ENCODE peak calls at places on chromosomes 1 and 21, in seven cellular contexts. One of them, this sample, is unnamed.

GRCh38 chr1:230977781-230978490 is 725 bp downstream of the TTC13 start:
- DNase-seq in Caki2: peak
- DNase-seq in mesothelial cell of epicardium: peak
- DNase-seq in AG09309: no peak
- DNase-seq in GM19239: no peak
- DNase-seq in right atrium auricular region: no peak
- DNase-seq in NCI-H2107: peak
- DNase-seq in this sample: peak

GRCh38 chr1:113811888-113812660 is at the start of gene RSBN1:
- DNase-seq in AG09309: peak
- DNase-seq in NCI-H2107: peak
- DNase-seq in mesothelial cell of epicardium: peak
- DNase-seq in GM19239: peak
- DNase-seq in right atrium auricular region: peak
- DNase-seq in Caki2: peak
- DNase-seq in this sample: peak

GRCh38 chr21:35390013-35390776 is 341.1 kb upstream of the RUNX1 start:
- DNase-seq in right atrium auricular region: no peak
- DNase-seq in Caki2: no peak
- DNase-seq in AG09309: peak
- DNase-seq in NCI-H2107: peak
- DNase-seq in GM19239: no peak
- DNase-seq in mesothelial cell of epicardium: no peak
- DNase-seq in this sample: no peak

GRCh38 chr1:240173836-240174235 is 82.2 kb downstream of the FMN2 start:
- DNase-seq in right atrium auricular region: no peak
- DNase-seq in GM19239: no peak
- DNase-seq in mesothelial cell of epicardium: no peak
- DNase-seq in AG09309: no peak
- DNase-seq in Caki2: no peak
- DNase-seq in NCI-H2107: no peak
- DNase-seq in this sample: no peak

GRCh38 chr1:241976264-241976663 is 18.7 kb downstream of the BECN2 start:
- DNase-seq in mesothelial cell of epicardium: no peak
- DNase-seq in right atrium auricular region: no peak
- DNase-seq in NCI-H2107: no peak
- DNase-seq in GM19239: no peak
- DNase-seq in Caki2: no peak
- DNase-seq in AG09309: no peak
- DNase-seq in this sample: no peak

GRCh38 chr1:152459596-152460528 is 45.8 kb upstream of the CRNN start:
- DNase-seq in right atrium auricular region: peak
- DNase-seq in GM19239: peak
- DNase-seq in Caki2: peak
- DNase-seq in AG09309: peak
- DNase-seq in mesothelial cell of epicardium: no peak
- DNase-seq in NCI-H2107: peak
- DNase-seq in this sample: peak

GRCh38 chr1:200302893-200303250 is 107.0 kb downstream of the ZNF281 start:
- DNase-seq in AG09309: no peak
- DNase-seq in right atrium auricular region: no peak
- DNase-seq in GM19239: no peak
- DNase-seq in Caki2: no peak
- DNase-seq in NCI-H2107: peak
- DNase-seq in mesothelial cell of epicardium: no peak
- DNase-seq in this sample: no peak

GRCh38 chr1:113396585-113396984 is 6.3 kb downstream of the MAGI3 start:
- DNase-seq in mesothelial cell of epicardium: no peak
- DNase-seq in AG09309: peak
- DNase-seq in NCI-H2107: no peak
- DNase-seq in GM19239: no peak
- DNase-seq in Caki2: peak
- DNase-seq in right atrium auricular region: no peak
- DNase-seq in this sample: no peak

GRCh38 chr1:93729502-93729901 is 47.9 kb upstream of the BCAR3 start:
- DNase-seq in GM19239: no peak
- DNase-seq in AG09309: no peak
- DNase-seq in NCI-H2107: no peak
- DNase-seq in right atrium auricular region: no peak
- DNase-seq in mesothelial cell of epicardium: no peak
- DNase-seq in Caki2: no peak
- DNase-seq in this sample: no peak

GRCh38 chr1:111739984-111740765 is 980 bp upstream of the INKA2 start:
- DNase-seq in AG09309: no peak
- DNase-seq in mesothelial cell of epicardium: peak
- DNase-seq in NCI-H2107: no peak
- DNase-seq in GM19239: no peak
- DNase-seq in Caki2: peak
- DNase-seq in right atrium auricular region: peak
- DNase-seq in this sample: peak

GRCh38 chr1:212606734-212607205 is 1.8 kb upstream of the ATF3 start:
- DNase-seq in mesothelial cell of epicardium: peak
- DNase-seq in NCI-H2107: no peak
- DNase-seq in GM19239: no peak
- DNase-seq in right atrium auricular region: no peak
- DNase-seq in AG09309: no peak
- DNase-seq in Caki2: no peak
- DNase-seq in this sample: peak

GRCh38 chr21:16590658-16591057 is 860.9 kb downstream of the USP25 start:
- DNase-seq in Caki2: no peak
- DNase-seq in NCI-H2107: no peak
- DNase-seq in right atrium auricular region: no peak
- DNase-seq in mesothelial cell of epicardium: no peak
- DNase-seq in GM19239: no peak
- DNase-seq in AG09309: no peak
- DNase-seq in this sample: no peak

GRCh38 chr1:212749924-212750535 is 41.5 kb downstream of the NSL1 start:
- DNase-seq in GM19239: no peak
- DNase-seq in Caki2: peak
- DNase-seq in mesothelial cell of epicardium: no peak
- DNase-seq in AG09309: peak
- DNase-seq in right atrium auricular region: no peak
- DNase-seq in NCI-H2107: peak
- DNase-seq in this sample: peak

GRCh38 chr21:25139390-25139789 is 467.9 kb downstream of the MRPL39 start:
- DNase-seq in Caki2: no peak
- DNase-seq in right atrium auricular region: no peak
- DNase-seq in GM19239: no peak
- DNase-seq in mesothelial cell of epicardium: no peak
- DNase-seq in AG09309: no peak
- DNase-seq in NCI-H2107: no peak
- DNase-seq in this sample: no peak